ENCODE peak calls at places on chromosomes 7 and 10, in ten cellular contexts. Q, F, E, O, I, V, Z, H, B and M are unnamed samples.
A peak's percentile ranks its signal among the peaks of the same experiment; 100 is the strongest.

GRCh38 chr10:5484205-5484604 is 15.2 kb downstream of the CALML5 start:
- DNase-seq in Q (peak; percentile 37), F (no peak), E (no peak), O (no peak), I (peak; percentile 61), V (no peak), Z (no peak), H (no peak), B (no peak), M (no peak)

GRCh38 chr7:118245267-118246040 is 20.9 kb downstream of the ANKRD7 start:
- DNase-seq in Q (no peak), F (no peak), E (no peak), O (no peak), I (no peak), V (no peak), Z (no peak), H (no peak), B (no peak), M (no peak)

GRCh38 chr7:105792488-105793370 is 83.7 kb downstream of the ATXN7L1 start:
- DNase-seq in Q (no peak), F (no peak), E (no peak), O (no peak), I (no peak), V (no peak), Z (no peak), H (no peak), B (no peak), M (no peak)

GRCh38 chr7:101866328-101866727 is 48.9 kb downstream of the CUX1 start:
- DNase-seq in Q (no peak), F (no peak), E (no peak), O (no peak), I (no peak), V (no peak), Z (no peak), H (no peak), B (no peak), M (no peak)

GRCh38 chr10:4546500-4546899 is 279.5 kb upstream of the AKR1E2 start:
- DNase-seq in Q (no peak), F (no peak), E (no peak), O (no peak), I (peak; percentile 47), V (no peak), Z (no peak), H (no peak), B (no peak), M (no peak)

GRCh38 chr7:39413866-39414668 is 152.1 kb upstream of the YAE1 start:
- DNase-seq in Q (peak; percentile 67), F (no peak), E (peak; percentile 50), O (no peak), I (peak; percentile 10), V (no peak), Z (peak; percentile 31), H (peak; percentile 79), B (no peak), M (peak; percentile 71)

GRCh38 chr10:132957131-132957530 is 14.8 kb upstream of the CFAP46 start:
- DNase-seq in Q (peak; percentile 50), F (no peak), E (no peak), O (no peak), I (no peak), V (no peak), Z (no peak), H (no peak), B (no peak), M (no peak)

GRCh38 chr10:70584366-70584765 is 18.2 kb downstream of the PRF1 start:
- DNase-seq in Q (peak; percentile 22), F (no peak), E (no peak), O (no peak), I (no peak), V (no peak), Z (no peak), H (no peak), B (no peak), M (no peak)

GRCh38 chr7:44286618-44287487 is 38.5 kb downstream of the CAMK2B start:
- DNase-seq in Q (peak; percentile 60), F (no peak), E (peak; percentile 17), O (peak; percentile 23), I (no peak), V (peak; percentile 54), Z (peak; percentile 5), H (no peak), B (no peak), M (peak; percentile 9)

GRCh38 chr7:128863433-128863989 is 855 bp downstream of the ATP6V1F start:
- DNase-seq in Q (no peak), F (no peak), E (peak; percentile 42), O (no peak), I (peak; percentile 69), V (peak; percentile 65), Z (peak; percentile 45), H (peak; percentile 67), B (no peak), M (peak; percentile 68)

GRCh38 chr10:5587151-5588079 is 62.7 kb downstream of the CALML3 start:
- DNase-seq in Q (peak; percentile 67), F (no peak), E (no peak), O (no peak), I (no peak), V (no peak), Z (no peak), H (no peak), B (no peak), M (no peak)

GRCh38 chr10:113549856-113550255 is 3.0 kb upstream of the HABP2 start:
- DNase-seq in Q (no peak), F (no peak), E (no peak), O (no peak), I (no peak), V (no peak), Z (no peak), H (no peak), B (no peak), M (peak; percentile 64)

GRCh38 chr7:128781126-128781525 is 5.5 kb upstream of the OPN1SW start:
- DNase-seq in Q (peak; percentile 78), F (no peak), E (no peak), O (peak; percentile 51), I (no peak), V (peak; percentile 71), Z (no peak), H (no peak), B (peak; percentile 92), M (no peak)

GRCh38 chr10:47287365-47287802 is 12.6 kb upstream of the GDF10 start:
- DNase-seq in Q (peak; percentile 47), F (no peak), E (no peak), O (no peak), I (peak; percentile 3), V (no peak), Z (no peak), H (no peak), B (no peak), M (no peak)

DNA sequence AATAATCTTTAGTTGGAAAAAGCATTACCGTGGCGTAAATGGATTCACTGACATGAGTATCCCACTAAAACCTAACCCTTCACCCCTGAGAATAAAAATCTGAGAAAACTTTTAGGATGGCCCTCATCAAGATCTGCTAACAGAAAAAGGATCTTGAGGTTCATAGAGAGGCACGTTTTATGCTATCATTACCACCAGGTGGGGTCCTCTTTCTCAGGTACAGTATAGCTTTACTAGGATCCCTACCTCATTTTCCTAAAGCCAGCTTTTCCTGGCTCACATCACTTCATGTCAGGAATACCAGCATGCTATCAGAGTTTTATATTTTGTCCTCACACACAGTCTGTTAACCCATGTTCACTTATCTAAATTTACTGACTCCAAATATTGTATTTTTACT is 173.7 kb downstream of the POM121L12 start:
- DNase-seq in Q (no peak), F (no peak), E (no peak), O (no peak), I (no peak), V (no peak), Z (no peak), H (no peak), B (no peak), M (no peak)
- H3K9me3 ChIP-seq in Q (peaks cover 12% of the 10 kb centered on the region), F (peaks cover 9% of the 10 kb centered on the region), E (peaks cover 43% of the 10 kb centered on the region), O (no peaks in the 10 kb centered on the region), I (peaks cover 5% of the 10 kb centered on the region), V (peaks cover 9% of the 10 kb centered on the region), Z (peaks cover 10% of the 10 kb centered on the region), H (no peaks in the 10 kb centered on the region), B (peaks cover 28% of the 10 kb centered on the region), M (peaks cover 5% of the 10 kb centered on the region)

GRCh38 chr10:788796-789748 is 99.6 kb upstream of the DIP2C start:
- DNase-seq in Q (peak; percentile 94), F (no peak), E (peak; percentile 83), O (peak; percentile 84), I (peak; percentile 69), V (peak; percentile 94), Z (peak; percentile 82), H (no peak), B (peak; percentile 92), M (no peak)
- TF ChIP-seq CTCF in Q (peak; percentile 53), F (peak; percentile 70), E (peak; percentile 58), O (peak; percentile 70), I (peak; percentile 48), V (peak; percentile 55), Z (peak; percentile 73), H (no peak), B (peak; percentile 56), M (peak; percentile 27)

DNA sequence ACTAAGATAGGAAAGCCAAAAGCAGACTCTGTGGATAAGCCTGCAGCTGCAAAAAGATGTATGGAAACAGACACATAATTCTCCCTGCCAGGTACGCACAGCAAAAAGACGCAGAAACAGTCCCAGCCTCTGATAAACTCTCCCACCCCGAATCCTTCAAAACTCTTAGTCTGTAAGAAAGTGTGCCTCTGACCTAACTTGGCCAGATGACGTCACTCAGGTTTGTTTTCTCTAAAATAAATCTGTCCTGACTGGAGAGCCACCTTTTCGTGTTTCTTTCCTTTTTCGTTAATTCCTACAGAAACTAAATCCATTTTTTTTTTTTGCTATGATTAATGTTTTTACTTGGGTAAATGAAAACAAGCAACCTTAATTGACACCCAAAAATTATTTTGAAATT is 793.8 kb downstream of the SORCS1 start:
- DNase-seq in Q (no peak), F (no peak), E (no peak), O (no peak), I (no peak), V (no peak), Z (no peak), H (no peak), B (no peak), M (no peak)
- H3K9me3 ChIP-seq in Q (no peaks in the 10 kb centered on the region), F (no peaks in the 10 kb centered on the region), E (no peaks in the 10 kb centered on the region), O (no peaks in the 10 kb centered on the region), I (no peaks in the 10 kb centered on the region), V (no peaks in the 10 kb centered on the region), Z (no peaks in the 10 kb centered on the region), H (no peaks in the 10 kb centered on the region), B (peaks cover 4% of the 10 kb centered on the region), M (no peaks in the 10 kb centered on the region)

DNA sequence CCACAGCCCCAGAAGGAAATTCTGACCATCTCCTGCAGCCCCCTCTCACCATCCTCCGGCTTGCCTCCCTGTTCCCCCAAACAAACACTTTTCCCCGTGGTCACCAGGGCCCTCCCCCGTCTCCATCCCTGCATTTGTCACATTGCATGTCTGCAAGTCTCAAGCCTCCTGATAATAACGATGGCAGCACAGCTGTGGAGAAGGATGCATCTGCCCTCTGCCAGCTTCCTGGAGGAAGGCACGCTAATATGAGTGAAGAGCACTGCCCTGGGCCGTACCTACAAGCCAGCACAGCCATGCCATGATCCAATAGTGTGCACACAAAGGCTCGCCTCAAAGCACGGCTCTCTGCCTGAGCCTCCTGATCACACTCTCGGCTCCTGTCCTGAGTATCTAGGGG is 98.5 kb downstream of the SLIT1 start:
- DNase-seq in Q (no peak), F (no peak), E (no peak), O (no peak), I (no peak), V (no peak), Z (no peak), H (no peak), B (no peak), M (no peak)
- TF ChIP-seq CTCF in Q (no peak), F (no peak), E (no peak), O (no peak), I (no peak), V (no peak), Z (no peak), H (no peak), B (no peak), M (no peak)